ENCODE peak calls at places on chromosomes 13 and 19, in nine cellular contexts. P, W, X, Z, R, Q, J, A and L are unnamed samples.

GRCh38 chr19:56840452-56841193 is at the start of the genes PEG3 and ZIM2:
- DNase-seq in P (no peak), W (peak; percentile 90), X (peak; percentile 84), Z (peak; percentile 74), R (no peak), Q (no peak), J (no peak), A (no peak), L (no peak)

GRCh38 chr13:85347251-85347650 is 452.0 kb downstream of the SLITRK6 start:
- DNase-seq in P (peak; percentile 8), W (no peak), X (no peak), Z (no peak), R (no peak), Q (no peak), J (no peak), A (no peak), L (no peak)

GRCh38 chr13:56019606-56020005 is 1121.1 kb upstream of the PRR20A start:
- DNase-seq in P (no peak), W (no peak), X (no peak), Z (no peak), R (no peak), Q (no peak), J (no peak), A (no peak), L (no peak)

GRCh38 chr13:80695841-80696240 is 354.9 kb upstream of the SPRY2 start:
- DNase-seq in P (no peak), W (no peak), X (no peak), Z (no peak), R (no peak), Q (no peak), J (no peak), A (no peak), L (no peak)

GRCh38 chr13:103164239-103164638 is 98.0 kb upstream of the SLC10A2 start:
- DNase-seq in P (no peak), W (no peak), X (no peak), Z (no peak), R (no peak), Q (no peak), J (no peak), A (no peak), L (no peak)

GRCh38 chr19:41226053-41226873 is 7.2 kb downstream of the AXL start:
- DNase-seq in P (peak; percentile 82), W (peak; percentile 86), X (peak; percentile 75), Z (peak; percentile 65), R (peak; percentile 62), Q (peak; percentile 31), J (peak; percentile 84), A (peak; percentile 52), L (peak; percentile 86)

GRCh38 chr13:100707818-100708740 is 33.5 kb upstream of the TMTC4 start:
- DNase-seq in P (no peak), W (no peak), X (no peak), Z (no peak), R (no peak), Q (no peak), J (no peak), A (no peak), L (no peak)

GRCh38 chr19:7596191-7596937 is 701 bp downstream of the CAMSAP3 start:
- DNase-seq in P (no peak), W (no peak), X (no peak), Z (no peak), R (no peak), Q (no peak), J (no peak), A (no peak), L (no peak)

GRCh38 chr19:11737964-11738745 is 591 bp downstream of the ZNF823 start:
- DNase-seq in P (peak; percentile 12), W (peak; percentile 92), X (peak; percentile 55), Z (peak; percentile 31), R (peak; percentile 82), Q (no peak), J (peak; percentile 87), A (peak; percentile 6), L (no peak)

GRCh38 chr13:112067121-112067741 is at the start of gene SOX1:
- DNase-seq in P (no peak), W (no peak), X (no peak), Z (no peak), R (no peak), Q (no peak), J (no peak), A (no peak), L (no peak)

GRCh38 chr13:52025475-52026245 is 1.2 kb downstream of the UTP14C start:
- DNase-seq in P (no peak), W (no peak), X (no peak), Z (no peak), R (no peak), Q (no peak), J (no peak), A (no peak), L (no peak)

GRCh38 chr19:48637449-48637947 is 319 bp upstream of the DBP start:
- DNase-seq in P (peak; percentile 99), W (peak; percentile 100), X (peak; percentile 100), Z (peak; percentile 100), R (peak; percentile 99), Q (peak; percentile 92), J (peak; percentile 99), A (peak; percentile 100), L (peak; percentile 99)

GRCh38 chr19:40677156-40677555 is 13.3 kb downstream of the NUMBL start:
- DNase-seq in P (no peak), W (peak; percentile 59), X (no peak), Z (no peak), R (no peak), Q (no peak), J (no peak), A (no peak), L (no peak)

GRCh38 chr19:49061445-49061844 is 3.2 kb downstream of the NTF4 start:
- DNase-seq in P (no peak), W (no peak), X (no peak), Z (no peak), R (no peak), Q (no peak), J (no peak), A (no peak), L (no peak)

GRCh38 chr19:38394488-38394887 is 6.0 kb downstream of the SPRED3 start:
- DNase-seq in P (no peak), W (no peak), X (no peak), Z (no peak), R (no peak), Q (peak; percentile 10), J (peak; percentile 59), A (peak; percentile 62), L (no peak)

GRCh38 chr13:33281951-33282595 is 3.5 kb downstream of the STARD13 start:
- DNase-seq in P (peak; percentile 92), W (no peak), X (no peak), Z (no peak), R (no peak), Q (no peak), J (no peak), A (no peak), L (no peak)

GRCh38 chr19:49932731-49933131 is 3.4 kb upstream of the NUP62 start:
- DNase-seq in P (no peak), W (no peak), X (no peak), Z (no peak), R (no peak), Q (no peak), J (no peak), A (peak; percentile 31), L (no peak)

GRCh38 chr13:67369895-67370660 is 139.9 kb upstream of the PCDH9 start:
- DNase-seq in P (peak; percentile 92), W (no peak), X (no peak), Z (no peak), R (no peak), Q (no peak), J (no peak), A (no peak), L (no peak)

GRCh38 chr13:67367385-67367784 is 137.2 kb upstream of the PCDH9 start:
- DNase-seq in P (no peak), W (no peak), X (no peak), Z (no peak), R (no peak), Q (no peak), J (no peak), A (no peak), L (no peak)

GRCh38 chr13:67366533-67366932 is 136.4 kb upstream of the PCDH9 start:
- DNase-seq in P (peak; percentile 50), W (no peak), X (no peak), Z (no peak), R (no peak), Q (no peak), J (no peak), A (no peak), L (no peak)
- TF ChIP-seq CTCF in P (peak; percentile 31), W (no peak), X (no peak), Z (no peak), R (no peak), Q (peak; percentile 29), J (no peak), A (no peak), L (no peak)

DNA sequence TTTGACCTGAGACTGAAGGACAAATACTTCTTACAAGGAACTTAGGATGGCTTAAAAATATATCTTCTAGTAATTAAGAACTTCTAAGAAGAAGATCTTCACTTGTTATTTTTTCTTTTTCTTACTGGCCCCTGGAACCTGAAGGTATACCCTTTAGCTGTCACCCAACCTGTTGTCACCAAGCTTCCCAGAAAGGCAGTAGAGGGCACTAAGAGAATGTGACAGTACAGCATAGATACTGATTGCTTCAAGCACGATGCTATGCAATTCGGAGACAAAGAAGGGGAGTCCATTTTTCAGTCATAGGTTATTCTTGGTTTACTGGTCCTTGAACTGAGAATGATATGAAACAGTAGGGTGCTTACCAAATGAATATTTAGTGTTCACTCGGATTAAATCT is 208.3 kb upstream of the PCDH9 start:
- DNase-seq in P (no peak), W (no peak), X (no peak), Z (no peak), R (no peak), Q (no peak), J (no peak), A (no peak), L (no peak)
- TF ChIP-seq CTCF in P (no peak), W (no peak), X (no peak), Z (peak; percentile 37), R (no peak), Q (no peak), J (no peak), A (no peak), L (no peak)

GRCh38 chr19:13104848-13105646 is 2.4 kb upstream of the LYL1 start:
- DNase-seq in P (no peak), W (peak; percentile 84), X (no peak), Z (no peak), R (no peak), Q (no peak), J (peak; percentile 53), A (no peak), L (no peak)
- TF ChIP-seq CTCF in P (no peak), W (no peak), X (no peak), Z (no peak), R (peak; percentile 21), Q (no peak), J (no peak), A (peak; percentile 16), L (no peak)

DNA sequence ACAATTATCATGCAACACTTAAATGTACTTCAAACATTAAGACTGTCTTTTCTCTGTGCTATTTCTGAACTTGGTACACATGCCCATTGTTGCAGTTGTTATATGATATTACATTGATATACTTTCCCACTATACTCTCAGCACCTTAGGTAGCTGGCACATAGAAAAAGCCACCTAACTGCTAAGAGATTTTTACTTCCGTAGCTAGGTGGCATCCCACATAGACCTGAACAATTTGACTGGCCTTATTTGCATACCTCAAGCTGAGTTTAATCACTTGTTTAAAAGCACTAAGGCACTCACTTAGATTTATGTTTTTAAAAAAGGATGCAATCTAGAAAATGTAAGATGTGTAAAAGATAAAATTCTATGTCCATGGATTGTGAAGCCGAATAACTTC is 194.2 kb downstream of the POU4F1 start:
- DNase-seq in P (no peak), W (no peak), X (no peak), Z (no peak), R (no peak), Q (no peak), J (no peak), A (no peak), L (no peak)
- TF ChIP-seq CTCF in P (no peak), W (no peak), X (no peak), Z (no peak), R (no peak), Q (no peak), J (no peak), A (no peak), L (no peak)